ENCODE peak calls at places on chromosomes 13 and 19, in seven cellular contexts. W is amniotic stem cell; X is C1 segment of cervical spinal cord; P is amniotic epithelial cell; N is Daoy; H is endothelial cell; F is effector CD4-positive, alpha-beta T cell. E is an unnamed sample.

GRCh38 chr13:44763604-44764311 is 187.6 kb upstream of the TSC22D1 start:
- DNase-seq in W (no peak), X (no peak), P (no peak), N (no peak), H (no peak), F (no peak), E (no peak)

GRCh38 chr13:75636339-75637095 is 387 bp downstream of the LMO7 start:
- DNase-seq in W (no peak), X (no peak), P (peak), N (peak), H (peak), F (peak), E (peak)

GRCh38 chr19:38693380-38694223 is 46.2 kb downstream of the ACTN4 start:
- DNase-seq in W (no peak), X (no peak), P (peak), N (peak), H (no peak), F (peak), E (peak)

GRCh38 chr13:28380319-28380718 is 114.6 kb downstream of the FLT1 start:
- DNase-seq in W (no peak), X (no peak), P (no peak), N (no peak), H (no peak), F (no peak), E (no peak)

GRCh38 chr19:48190288-48191284 is 20.1 kb downstream of the ZSWIM9 start:
- DNase-seq in W (no peak), X (no peak), P (peak), N (peak), H (peak), F (peak), E (peak)

GRCh38 chr13:35984776-35985453 is 146.3 kb downstream of the DCLK1 start:
- DNase-seq in W (no peak), X (no peak), P (no peak), N (no peak), H (no peak), F (no peak), E (no peak)

GRCh38 chr13:77859450-77859849 is 59.2 kb downstream of the EDNRB start:
- DNase-seq in W (no peak), X (no peak), P (no peak), N (peak), H (no peak), F (no peak), E (no peak)

GRCh38 chr13:69948016-69948415 is 159.6 kb upstream of the ATXN8OS start:
- DNase-seq in W (no peak), X (no peak), P (no peak), N (no peak), H (no peak), F (no peak), E (no peak)

GRCh38 chr13:32548837-32549236 is 10.2 kb upstream of the N4BP2L2 start:
- DNase-seq in W (no peak), X (no peak), P (peak), N (no peak), H (no peak), F (no peak), E (no peak)

GRCh38 chr13:32031815-32032345 is 306 bp downstream of the FRY start:
- DNase-seq in W (no peak), X (no peak), P (no peak), N (no peak), H (no peak), F (no peak), E (no peak)

GRCh38 chr13:113774177-113775107 is 15.4 kb downstream of the TMEM255B start:
- DNase-seq in W (no peak), X (no peak), P (peak), N (peak), H (no peak), F (no peak), E (no peak)

GRCh38 chr13:114049026-114049425 is 75.2 kb upstream of the C13orf46 start:
- DNase-seq in W (no peak), X (no peak), P (no peak), N (no peak), H (no peak), F (no peak), E (peak)

GRCh38 chr13:111572956-111573355 is 252.5 kb downstream of the TEX29 start:
- DNase-seq in W (no peak), X (no peak), P (no peak), N (no peak), H (no peak), F (no peak), E (no peak)

GRCh38 chr19:29404951-29405727 is 120.7 kb upstream of the VSTM2B start:
- DNase-seq in W (no peak), X (no peak), P (no peak), N (no peak), H (no peak), F (no peak), E (no peak)

GRCh38 chr13:33206425-33206824 is 79.1 kb downstream of the STARD13 start:
- DNase-seq in W (no peak), X (no peak), P (no peak), N (no peak), H (no peak), F (no peak), E (no peak)

GRCh38 chr13:37202264-37202663 is 96.8 kb upstream of the CSNK1A1L start:
- DNase-seq in W (no peak), X (no peak), P (peak), N (no peak), H (no peak), F (no peak), E (no peak)

GRCh38 chr19:8305798-8306197 is 2.4 kb downstream of the CD320 start:
- DNase-seq in W (no peak), X (no peak), P (no peak), N (no peak), H (no peak), F (no peak), E (no peak)

GRCh38 chr19:19847781-19848180 is 17.9 kb upstream of the ZNF253 start:
- DNase-seq in W (no peak), X (no peak), P (no peak), N (no peak), H (no peak), F (no peak), E (no peak)

GRCh38 chr19:18386543-18387251 is 739 bp downstream of the GDF15 start:
- DNase-seq in W (no peak), X (no peak), P (no peak), N (no peak), H (no peak), F (no peak), E (no peak)

GRCh38 chr19:33512580-33513137 is 8.9 kb downstream of the PEPD start:
- DNase-seq in W (no peak), X (no peak), P (no peak), N (no peak), H (no peak), F (no peak), E (no peak)